ENCODE peak calls at places on chromosomes 3 and 15, in four cellular contexts. D is Caco-2, P is NCI-H1417 treated with DMSO at 0.1 percent for 48 hours, V is activated T-cell treated with anti-CD3 and anti-CD28 coated beads for 1 hour. Q is an unnamed sample.

GRCh38 chr15:70355275-70355795 is 257.6 kb upstream of the TLE3 start:
- DNase-seq in V (no peak), D (no peak), P (no peak), Q (no peak)

GRCh38 chr3:107198522-107199271 is 178.5 kb upstream of the CCDC54 start:
- DNase-seq in D (no peak), P (no peak), V (no peak), Q (peak; percentile 12)

GRCh38 chr3:131711114-131711786 is 208.5 kb upstream of the MRPL3 start:
- DNase-seq in D (no peak), P (no peak), V (no peak), Q (no peak)

GRCh38 chr15:85421116-85421925 is 40.9 kb downstream of the AKAP13 start:
- DNase-seq in V (no peak), D (no peak), P (no peak), Q (no peak)

GRCh38 chr3:12473503-12473902 is 10.8 kb upstream of the TSEN2 start:
- DNase-seq in V (no peak), D (no peak), P (no peak), Q (no peak)

GRCh38 chr15:65642588-65642987 is 20.9 kb downstream of the SLC24A1 start:
- DNase-seq in D (no peak), V (no peak), P (no peak), Q (no peak)

GRCh38 chr3:169134194-169134593 is 529.3 kb downstream of the MECOM start:
- DNase-seq in D (no peak), V (no peak), P (no peak), Q (no peak)

GRCh38 chr3:49454457-49454856 is 15.6 kb upstream of the DAG1 start:
- DNase-seq in P (no peak), D (peak; percentile 83), V (no peak), Q (no peak)

GRCh38 chr15:71512281-71513016 is 297.9 kb upstream of the NR2E3 start:
- DNase-seq in D (peak; percentile 47), P (peak; percentile 40), V (no peak), Q (no peak)

GRCh38 chr3:131551761-131552160 is 49.0 kb upstream of the MRPL3 start:
- DNase-seq in P (no peak), V (no peak), D (no peak), Q (no peak)

GRCh38 chr3:190319660-190320059 is 2.6 kb downstream of the CLDN1 start:
- DNase-seq in D (no peak), P (no peak), V (no peak), Q (no peak)

Q was measured in gastrocnemius medialis.